ENCODE peak calls at places on chromosomes 2 and 18, in ten cellular contexts. Z, X, O, P, R, I, E, T, U and F are unnamed samples.

GRCh38 chr2:119126650-119127049 is 31.9 kb downstream of the C1QL2 start:
- DNase-seq in Z (peak; percentile 93), X (peak; percentile 29), O (no peak), P (no peak), R (no peak), I (peak; percentile 90), E (no peak), T (no peak), U (no peak), F (no peak)

GRCh38 chr18:71729611-71730010 is 814.5 kb downstream of the CBLN2 start:
- DNase-seq in Z (no peak), X (no peak), O (no peak), P (no peak), R (no peak), I (no peak), E (no peak), T (no peak), U (no peak), F (no peak)

GRCh38 chr2:178512491-178512890 is 32.2 kb downstream of the PLEKHA3 start:
- DNase-seq in Z (no peak), X (no peak), O (no peak), P (no peak), R (no peak), I (no peak), E (no peak), T (no peak), U (no peak), F (no peak)

GRCh38 chr2:169928463-169928864 is 101.2 kb downstream of the UBR3 start:
- DNase-seq in Z (peak; percentile 69), X (no peak), O (peak; percentile 10), P (no peak), R (no peak), I (no peak), E (peak; percentile 8), T (no peak), U (no peak), F (no peak)

GRCh38 chr2:69280017-69280671 is 106.9 kb downstream of the GFPT1 start:
- DNase-seq in Z (peak; percentile 17), X (no peak), O (no peak), P (no peak), R (no peak), I (no peak), E (no peak), T (no peak), U (no peak), F (no peak)

GRCh38 chr18:8162797-8163196 is 446.4 kb upstream of the RAB12 start:
- DNase-seq in Z (peak; percentile 9), X (no peak), O (no peak), P (peak; percentile 72), R (no peak), I (no peak), E (no peak), T (no peak), U (peak; percentile 19), F (no peak)

GRCh38 chr2:201484805-201485204 is 33.3 kb downstream of the STRADB start:
- DNase-seq in Z (no peak), X (no peak), O (no peak), P (no peak), R (no peak), I (no peak), E (no peak), T (no peak), U (no peak), F (no peak)

GRCh38 chr2:207765541-207765940 is 4.2 kb downstream of the FZD5 start:
- DNase-seq in Z (peak; percentile 91), X (peak; percentile 84), O (no peak), P (no peak), R (peak; percentile 56), I (no peak), E (no peak), T (no peak), U (no peak), F (no peak)

GRCh38 chr18:48820483-48821250 is 130.1 kb downstream of the SMAD7 start:
- DNase-seq in Z (no peak), X (peak; percentile 15), O (no peak), P (peak; percentile 47), R (peak; percentile 15), I (peak; percentile 42), E (no peak), T (peak; percentile 75), U (no peak), F (peak; percentile 72)

GRCh38 chr2:239113164-239113563 is 265.3 kb downstream of the TWIST2 start:
- DNase-seq in Z (no peak), X (no peak), O (no peak), P (peak; percentile 83), R (peak; percentile 67), I (no peak), E (no peak), T (no peak), U (no peak), F (no peak)

GRCh38 chr2:195662138-195662537 is 5.1 kb downstream of the SLC39A10 start:
- DNase-seq in Z (no peak), X (no peak), O (no peak), P (no peak), R (no peak), I (no peak), E (no peak), T (no peak), U (no peak), F (no peak)

GRCh38 chr2:195657634-195658540 is 861 bp downstream of the SLC39A10 start:
- DNase-seq in Z (peak; percentile 76), X (peak; percentile 73), O (peak; percentile 51), P (peak; percentile 88), R (peak; percentile 61), I (peak; percentile 68), E (peak; percentile 48), T (peak; percentile 92), U (peak; percentile 50), F (peak; percentile 92)

GRCh38 chr2:195658541-195658890 is 1.5 kb downstream of the SLC39A10 start:
- DNase-seq in Z (no peak), X (no peak), O (no peak), P (no peak), R (no peak), I (no peak), E (peak; percentile 65), T (no peak), U (no peak), F (no peak)

GRCh38 chr2:195659114-195659513 is 2.1 kb downstream of the SLC39A10 start:
- DNase-seq in Z (no peak), X (no peak), O (no peak), P (no peak), R (no peak), I (no peak), E (no peak), T (no peak), U (no peak), F (no peak)

DNA sequence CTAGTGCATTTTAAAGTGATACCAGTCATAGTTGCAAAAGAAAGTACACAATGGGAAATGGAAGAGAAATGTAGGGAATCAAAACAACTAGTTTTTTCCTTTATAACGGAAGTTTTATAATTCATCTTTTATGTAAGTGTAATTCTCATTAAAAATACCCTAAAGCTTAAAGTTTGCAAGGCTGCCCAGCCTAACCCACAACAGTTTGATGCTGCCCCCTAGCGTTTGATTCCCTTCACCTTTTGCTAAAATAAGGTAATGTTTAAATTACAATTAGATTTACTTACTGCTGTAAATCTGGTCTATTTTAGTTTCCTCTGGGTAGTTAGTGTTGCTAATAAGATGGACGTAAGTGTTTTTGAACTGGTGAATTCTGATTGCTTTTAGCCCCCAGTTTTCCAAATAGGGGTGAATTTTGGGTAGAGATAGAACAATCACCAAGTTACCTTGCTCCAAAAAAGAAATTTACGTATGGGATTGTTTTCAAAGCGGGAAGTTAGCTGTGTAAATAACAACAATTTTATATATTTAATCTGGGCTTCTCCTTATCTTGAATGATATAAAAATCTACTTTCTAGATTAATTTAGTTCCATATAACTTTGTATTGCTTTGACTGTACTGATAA is 3.4 kb downstream of the SLC39A10 start:
- DNase-seq in Z (peak; percentile 91), X (peak; percentile 63), O (no peak), P (peak; percentile 75), R (peak; percentile 73), I (peak; percentile 79), E (peak; percentile 48), T (no peak), U (peak; percentile 43), F (no peak)
- TF ChIP-seq POLR2AphosphoS5 in Z (no peak), X (no peak), O (no peak), P (no peak), R (no peak), I (no peak), E (peak; percentile 27), T (no peak), U (no peak), F (no peak)

GRCh38 chr2:65128297-65129190 is 1.4 kb downstream of the RAB1A start:
- DNase-seq in Z (no peak), X (peak; percentile 69), O (peak; percentile 42), P (no peak), R (peak; percentile 53), I (no peak), E (no peak), T (no peak), U (peak; percentile 44), F (no peak)

GRCh38 chr2:65133626-65134025 is 3.7 kb upstream of the RAB1A start:
- DNase-seq in Z (no peak), X (no peak), O (no peak), P (no peak), R (no peak), I (no peak), E (no peak), T (no peak), U (no peak), F (no peak)

GRCh38 chr2:65130440-65131175 is 702 bp upstream of the RAB1A start:
- DNase-seq in Z (no peak), X (no peak), O (peak; percentile 68), P (no peak), R (no peak), I (no peak), E (no peak), T (no peak), U (peak; percentile 43), F (no peak)

GRCh38 chr2:65129276-65129612 is 662 bp downstream of the RAB1A start:
- DNase-seq in Z (no peak), X (no peak), O (no peak), P (no peak), R (no peak), I (no peak), E (no peak), T (no peak), U (no peak), F (no peak)

GRCh38 chr2:65129613-65130439 is at the start of gene RAB1A:
- DNase-seq in Z (peak; percentile 99), X (peak; percentile 100), O (peak; percentile 98), P (peak; percentile 100), R (peak; percentile 99), I (peak; percentile 95), E (peak; percentile 97), T (peak; percentile 100), U (peak; percentile 99), F (peak; percentile 100)
- TF ChIP-seq CTCF in Z (no peak), X (peak; percentile 47), O (no peak), P (no peak), R (peak; percentile 51), I (peak; percentile 50), E (no peak), T (peak; percentile 63), U (peak; percentile 10), F (no peak)

GRCh38 chr2:67641709-67642397 is 244.7 kb downstream of the ETAA1 start:
- DNase-seq in Z (no peak), X (no peak), O (no peak), P (no peak), R (no peak), I (no peak), E (no peak), T (no peak), U (no peak), F (no peak)
- TF ChIP-seq POLR2AphosphoS5 in Z (no peak), X (no peak), O (no peak), P (no peak), R (no peak), I (no peak), E (no peak), T (no peak), U (no peak), F (no peak)

GRCh38 chr2:135845257-135845656 is 8.3 kb upstream of the LCT start:
- DNase-seq in Z (no peak), X (no peak), O (no peak), P (no peak), R (no peak), I (peak; percentile 6), E (no peak), T (no peak), U (no peak), F (no peak)
- TF ChIP-seq CTCF in Z (peak; percentile 22), X (no peak), O (no peak), P (no peak), R (no peak), I (no peak), E (peak; percentile 9), T (no peak), U (no peak), F (no peak)